ENCODE peak calls at places on chromosomes 5 and 9, in five cellular contexts. C, A, O, L and G are unnamed samples.

GRCh38 chr9:127783111-127783621 is 2.7 kb upstream of the CDK9 start:
- DNase-seq in C (no peak), L (no peak), A (no peak), O (peak; percentile 73), G (no peak)

GRCh38 chr9:132878695-132879064 is at the start of gene SPACA9:
- DNase-seq in O (no peak), A (no peak), C (no peak), L (peak; percentile 79), G (peak; percentile 72)

GRCh38 chr5:18333841-18334240 is 699.6 kb downstream of the TAF11L14 start:
- DNase-seq in L (no peak), A (no peak), O (no peak), C (no peak), G (no peak)

GRCh38 chr5:107439832-107440231 is 230.9 kb downstream of the EFNA5 start:
- DNase-seq in A (no peak), C (no peak), O (no peak), L (no peak), G (no peak)

GRCh38 chr5:44233691-44234090 is 155.5 kb downstream of the FGF10 start:
- DNase-seq in L (no peak), O (no peak), C (no peak), A (no peak), G (no peak)

GRCh38 chr5:176784218-176785165 is 25.9 kb upstream of the UNC5A start:
- DNase-seq in L (peak; percentile 64), O (no peak), A (peak; percentile 15), C (peak; percentile 42), G (no peak)

GRCh38 chr9:132169672-132170392 is 8.0 kb downstream of the NTNG2 start:
- DNase-seq in C (peak; percentile 52), A (peak; percentile 26), L (peak; percentile 91), O (no peak), G (peak; percentile 81)

GRCh38 chr5:40904205-40904993 is 4.9 kb upstream of the C7 start:
- DNase-seq in A (peak; percentile 71), L (peak; percentile 74), O (peak; percentile 15), C (peak; percentile 66), G (peak; percentile 63)

GRCh38 chr9:87683751-87684626 is 41.9 kb upstream of the CTSL start:
- DNase-seq in C (no peak), O (no peak), A (no peak), L (no peak), G (no peak)

GRCh38 chr5:166713281-166713680 is 1578.2 kb upstream of the WWC1 start:
- DNase-seq in C (no peak), O (no peak), L (no peak), A (no peak), G (no peak)

GRCh38 chr5:55176176-55176818 is 3.3 kb upstream of the CDC20B start:
- DNase-seq in O (no peak), C (peak; percentile 30), A (peak; percentile 34), L (peak; percentile 88), G (peak; percentile 77)

GRCh38 chr5:158115468-158115867 is 256.5 kb upstream of the CLINT1 start:
- DNase-seq in L (no peak), A (no peak), O (no peak), C (no peak), G (no peak)

DNA sequence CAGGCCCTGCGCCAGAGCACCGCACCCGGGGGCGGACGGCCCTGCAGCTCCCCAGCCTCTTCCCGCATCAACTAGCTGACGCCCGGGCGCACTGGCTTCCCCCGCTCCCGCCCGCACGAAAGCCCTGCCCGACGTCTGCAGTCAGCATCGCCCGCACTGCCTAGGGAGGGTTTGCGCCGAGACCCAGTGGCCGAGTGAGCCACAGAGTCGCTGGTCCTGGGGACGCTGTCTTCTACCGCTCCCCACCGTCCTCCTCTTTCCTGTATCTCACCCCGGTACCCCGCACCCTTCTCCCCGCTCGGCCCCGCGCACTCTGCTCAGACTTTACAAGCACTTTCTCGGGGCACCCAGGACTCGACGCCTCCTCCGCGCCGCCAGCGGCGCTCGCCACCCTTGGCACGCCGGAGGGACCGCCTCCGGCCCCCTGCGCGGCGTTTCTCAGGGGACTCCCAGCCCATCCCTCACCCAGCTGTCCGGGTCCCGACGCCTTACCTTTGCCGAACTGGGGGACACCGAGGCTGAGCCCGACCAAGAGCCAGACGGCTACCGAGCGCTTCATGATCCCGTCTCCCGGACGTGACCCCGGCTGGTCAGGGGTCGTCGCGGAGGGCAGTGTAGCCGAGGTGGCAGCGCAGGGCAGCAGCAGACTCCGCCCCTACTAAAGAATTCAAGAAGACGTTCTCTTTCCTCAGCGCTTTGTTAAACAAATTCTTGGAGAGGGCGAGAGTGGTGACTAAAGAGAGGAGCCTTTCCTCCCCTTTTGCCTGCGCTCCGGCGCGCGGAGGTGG is 670 bp downstream of the EDIL3 start:
- DNase-seq in C (peak; percentile 49), L (peak; percentile 84), A (no peak), O (no peak), G (peak; percentile 30)
- TF ChIP-seq SUZ12 in C (no peak), L (peak; percentile 42), A (no peak), O (no peak), G (no peak)

GRCh38 chr5:163913548-163913947 is 408.1 kb downstream of the MAT2B start:
- DNase-seq in L (no peak), A (no peak), O (no peak), C (no peak), G (no peak)

GRCh38 chr5:163916376-163916775 is 411.0 kb downstream of the MAT2B start:
- DNase-seq in A (no peak), L (no peak), C (no peak), O (peak; percentile 73), G (no peak)

GRCh38 chr5:163916856-163917255 is 411.4 kb downstream of the MAT2B start:
- DNase-seq in L (no peak), O (no peak), C (no peak), A (no peak), G (no peak)

GRCh38 chr5:163915481-163915961 is 410.1 kb downstream of the MAT2B start:
- DNase-seq in C (no peak), L (no peak), O (peak; percentile 62), A (peak; percentile 27), G (peak; percentile 24)

DNA sequence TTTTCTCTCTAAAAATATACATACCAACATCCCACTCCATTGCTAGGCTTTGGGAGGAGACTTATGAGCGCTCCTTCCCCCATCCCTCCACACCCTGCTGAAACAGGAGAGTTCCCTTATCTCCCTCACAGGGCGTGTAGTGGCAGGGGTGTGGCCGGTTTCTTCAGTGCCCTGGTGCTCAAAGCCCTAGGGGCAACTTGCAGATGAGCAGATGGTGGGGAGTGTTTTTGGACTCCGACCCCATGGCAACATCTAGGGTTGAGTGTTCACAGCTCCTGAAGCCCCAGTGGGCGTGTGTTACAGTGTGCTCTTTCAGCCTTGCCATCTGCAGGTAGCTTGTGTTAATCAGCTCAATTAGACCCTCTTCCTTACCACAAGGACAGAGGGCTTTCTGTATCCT is 409.5 kb downstream of the MAT2B start:
- DNase-seq in A (no peak), L (no peak), C (no peak), O (peak; percentile 27), G (peak; percentile 8)
- TF ChIP-seq SUZ12 in A (no peak), L (no peak), C (no peak), O (no peak), G (no peak)

GRCh38 chr9:32339424-32339823 is 45.0 kb upstream of the ACO1 start:
- DNase-seq in C (no peak), A (no peak), O (peak; percentile 12), L (no peak), G (no peak)
- TF ChIP-seq SUZ12 in C (no peak), A (no peak), O (no peak), L (no peak), G (no peak)

GRCh38 chr5:82812575-82812974 is 264.6 kb downstream of the TMEM167A start:
- DNase-seq in L (no peak), O (no peak), C (no peak), A (no peak), G (no peak)
- TF ChIP-seq SUZ12 in L (no peak), O (no peak), C (no peak), A (no peak), G (no peak)

GRCh38 chr5:162324356-162324755 is 256.8 kb downstream of the GABRG2 start:
- DNase-seq in L (no peak), C (no peak), O (no peak), A (no peak), G (no peak)
- TF ChIP-seq SUZ12 in L (no peak), C (no peak), O (no peak), A (no peak), G (no peak)